ENCODE peak calls at places on chromosomes 4 and X, in four cellular contexts. One of them, this sample, is unnamed.

GRCh38 chr4:169044723-169045447 is 34.8 kb upstream of the CBR4 start:
- DNase-seq in K562: no peak
- DNase-seq in HepG2: no peak
- DNase-seq in WTC11: no peak
- DNase-seq in this sample: no peak

GRCh38 chr4:3742610-3743009 is 23.6 kb upstream of the ADRA2C start:
- DNase-seq in K562: no peak
- DNase-seq in HepG2: no peak
- DNase-seq in WTC11: no peak
- DNase-seq in this sample: no peak

GRCh38 chr4:98657531-98658286 is 702 bp downstream of the TSPAN5 start:
- DNase-seq in K562: peak
- DNase-seq in WTC11: peak
- DNase-seq in HepG2: no peak
- DNase-seq in this sample: no peak

GRCh38 chr4:3114377-3114776 is 39.9 kb downstream of the HTT start:
- DNase-seq in HepG2: no peak
- DNase-seq in K562: no peak
- DNase-seq in WTC11: no peak
- DNase-seq in this sample: no peak

GRCh38 chr4:168796362-168797106 is 213.5 kb downstream of the CBR4 start:
- DNase-seq in HepG2: peak
- DNase-seq in K562: no peak
- DNase-seq in WTC11: no peak
- DNase-seq in this sample: no peak

GRCh38 chr4:185744946-185745345 is 67.0 kb downstream of the SORBS2 start:
- DNase-seq in WTC11: no peak
- DNase-seq in K562: no peak
- DNase-seq in HepG2: no peak
- DNase-seq in this sample: no peak

GRCh38 chrX:38336538-38337240 is 9.4 kb upstream of the RPGR start:
- DNase-seq in K562: no peak
- DNase-seq in WTC11: no peak
- DNase-seq in HepG2: no peak
- DNase-seq in this sample: no peak

GRCh38 chr4:13984996-13985780 is 357.7 kb upstream of the BOD1L1 start:
- DNase-seq in HepG2: no peak
- DNase-seq in K562: no peak
- DNase-seq in WTC11: no peak
- DNase-seq in this sample: no peak

GRCh38 chr4:4182835-4183568 is 43.7 kb downstream of the OTOP1 start:
- DNase-seq in WTC11: peak
- DNase-seq in HepG2: peak
- DNase-seq in K562: peak
- DNase-seq in this sample: no peak

GRCh38 chr4:189792819-189793618 is 147.7 kb upstream of the FRG1 start:
- DNase-seq in WTC11: peak
- DNase-seq in HepG2: peak
- DNase-seq in K562: peak
- DNase-seq in this sample: no peak

GRCh38 chrX:69082753-69083150 is 82.5 kb downstream of the PJA1 start:
- DNase-seq in WTC11: no peak
- DNase-seq in K562: no peak
- DNase-seq in HepG2: no peak
- DNase-seq in this sample: no peak

GRCh38 chrX:49041683-49042529 is 1.3 kb downstream of the TFE3 start:
- DNase-seq in K562: peak
- DNase-seq in HepG2: no peak
- DNase-seq in WTC11: no peak
- DNase-seq in this sample: no peak

GRCh38 chr4:5203309-5203708 is 152.0 kb downstream of the STK32B start:
- DNase-seq in HepG2: no peak
- DNase-seq in WTC11: no peak
- DNase-seq in K562: no peak
- DNase-seq in this sample: no peak
- TF ChIP-seq CREM in HepG2: no peak
- TF ChIP-seq CREM in WTC11: no peak
- TF ChIP-seq CREM in K562: no peak
- TF ChIP-seq CREM in this sample: no peak

GRCh38 chr4:75254745-75255144 is 259.5 kb downstream of the RCHY1 start:
- DNase-seq in WTC11: no peak
- DNase-seq in HepG2: no peak
- DNase-seq in K562: no peak
- DNase-seq in this sample: no peak
- TF ChIP-seq ATF3 in WTC11: no peak
- TF ChIP-seq ATF3 in HepG2: no peak
- TF ChIP-seq ATF3 in K562: no peak
- TF ChIP-seq ATF3 in this sample: no peak

DNA sequence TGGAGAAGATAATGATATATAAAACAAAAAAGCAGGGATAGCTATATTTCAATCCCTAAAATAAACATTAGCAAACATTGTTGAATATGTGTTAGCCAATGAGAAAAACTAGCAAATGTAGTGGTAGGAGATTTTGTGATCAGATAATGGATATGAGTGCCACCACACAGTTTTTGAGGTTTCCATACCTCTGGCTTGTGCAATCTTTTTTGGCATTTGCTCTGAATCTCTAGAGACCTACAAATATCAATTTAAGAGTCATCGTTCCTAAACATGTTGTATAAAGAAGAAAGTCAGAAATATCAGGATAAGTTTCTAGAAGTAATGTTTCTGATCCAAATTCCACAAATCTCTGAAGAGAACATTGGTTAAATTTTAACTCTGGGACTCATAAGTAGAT is 308.7 kb downstream of the PDGFC start:
- DNase-seq in K562: no peak
- DNase-seq in HepG2: no peak
- DNase-seq in WTC11: no peak
- DNase-seq in this sample: no peak
- TF ChIP-seq CREM in K562: no peak
- TF ChIP-seq CREM in HepG2: no peak
- TF ChIP-seq CREM in WTC11: no peak
- TF ChIP-seq CREM in this sample: no peak

GRCh38 chr4:150381671-150382427 is 200.1 kb upstream of the MAB21L2 start:
- DNase-seq in K562: no peak
- DNase-seq in HepG2: no peak
- DNase-seq in WTC11: no peak
- DNase-seq in this sample: no peak

GRCh38 chr4:150387983-150388382 is 194.0 kb upstream of the MAB21L2 start:
- DNase-seq in HepG2: no peak
- DNase-seq in K562: no peak
- DNase-seq in WTC11: no peak
- DNase-seq in this sample: no peak

GRCh38 chr4:150384249-150384648 is 197.7 kb upstream of the MAB21L2 start:
- DNase-seq in WTC11: no peak
- DNase-seq in HepG2: no peak
- DNase-seq in K562: no peak
- DNase-seq in this sample: no peak

GRCh38 chr4:150389896-150390530 is 191.9 kb upstream of the MAB21L2 start:
- DNase-seq in WTC11: no peak
- DNase-seq in HepG2: no peak
- DNase-seq in K562: no peak
- DNase-seq in this sample: no peak

GRCh38 chr4:150385606-150386005 is 196.3 kb upstream of the MAB21L2 start:
- DNase-seq in WTC11: no peak
- DNase-seq in K562: peak
- DNase-seq in HepG2: no peak
- DNase-seq in this sample: no peak
- TF ChIP-seq ATF3 in WTC11: no peak
- TF ChIP-seq ATF3 in K562: no peak
- TF ChIP-seq ATF3 in HepG2: no peak
- TF ChIP-seq ATF3 in this sample: no peak

GRCh38 chr4:159144112-159144694 is 41.3 kb downstream of the RAPGEF2 start:
- DNase-seq in K562: no peak
- DNase-seq in HepG2: no peak
- DNase-seq in WTC11: no peak
- DNase-seq in this sample: no peak
- TF ChIP-seq CREM in K562: no peak
- TF ChIP-seq CREM in HepG2: no peak
- TF ChIP-seq CREM in WTC11: no peak
- TF ChIP-seq CREM in this sample: no peak

GRCh38 chr4:147182041-147182440 is 236.4 kb upstream of the TTC29 start:
- DNase-seq in HepG2: no peak
- DNase-seq in WTC11: no peak
- DNase-seq in K562: no peak
- DNase-seq in this sample: no peak
- TF ChIP-seq ATF3 in HepG2: no peak
- TF ChIP-seq ATF3 in WTC11: no peak
- TF ChIP-seq ATF3 in K562: no peak
- TF ChIP-seq ATF3 in this sample: no peak

This sample was measured in GM12878.